ENCODE peak calls at places on chromosomes 5 and 9, in eight cellular contexts. E is fibroblast of mammary gland, R is AG04449, N is neural progenitor cell, J is MCF 10A, Q is RWPE1, P is WERI-Rb-1, M is cardiac muscle cell. W is an unnamed sample.

GRCh38 chr5:142906863-142907671 is 136.9 kb downstream of the ARHGAP26 start:
- DNase-seq in E (peak), R (no peak), N (no peak), J (no peak), Q (no peak), P (peak), M (peak), W (no peak)

GRCh38 chr5:79030663-79031480 is 38.6 kb downstream of the DMGDH start:
- DNase-seq in E (no peak), R (no peak), N (no peak), J (no peak), Q (no peak), P (no peak), M (no peak), W (no peak)

GRCh38 chr9:33885948-33886347 is 69.0 kb downstream of the UBE2R2 start:
- DNase-seq in E (no peak), R (no peak), N (no peak), J (no peak), Q (no peak), P (no peak), M (no peak), W (no peak)

GRCh38 chr5:178496219-178496618 is 94.0 kb downstream of the COL23A1 start:
- DNase-seq in E (no peak), R (no peak), N (no peak), J (no peak), Q (no peak), P (no peak), M (no peak), W (no peak)

GRCh38 chr9:107539427-107540154 is 50.0 kb upstream of the KLF4 start:
- DNase-seq in E (no peak), R (no peak), N (peak), J (no peak), Q (no peak), P (no peak), M (no peak), W (no peak)

GRCh38 chr9:129145841-129146292 is 32.2 kb downstream of the IER5L start:
- DNase-seq in E (peak), R (peak), N (peak), J (no peak), Q (no peak), P (no peak), M (peak), W (no peak)

GRCh38 chr9:136674786-136675349 is 12.2 kb downstream of the EGFL7 start:
- DNase-seq in E (no peak), R (no peak), N (no peak), J (no peak), Q (no peak), P (peak), M (peak), W (no peak)

GRCh38 chr5:93603191-93603590 is 20.2 kb downstream of the NR2F1 start:
- DNase-seq in E (no peak), R (no peak), N (peak), J (no peak), Q (no peak), P (no peak), M (no peak), W (no peak)

GRCh38 chr5:141051526-141051876 is 327 bp downstream of the PCDHB1 start:
- DNase-seq in E (no peak), R (no peak), N (no peak), J (no peak), Q (no peak), P (no peak), M (no peak), W (no peak)

GRCh38 chr9:4604678-4605095 is 57.4 kb upstream of the PLPP6 start:
- DNase-seq in E (peak), R (no peak), N (peak), J (peak), Q (peak), P (peak), M (peak), W (peak)

GRCh38 chr5:136182618-136183017 is 10.3 kb downstream of the SMIM32 start:
- DNase-seq in E (peak), R (no peak), N (no peak), J (no peak), Q (no peak), P (no peak), M (peak), W (no peak)

GRCh38 chr5:2751592-2752021 is at the start of gene IRX2:
- DNase-seq in E (peak), R (peak), N (peak), J (peak), Q (peak), P (peak), M (peak), W (peak)

GRCh38 chr9:79768199-79768598 is 196.4 kb downstream of the TLE4 start:
- DNase-seq in E (no peak), R (no peak), N (no peak), J (no peak), Q (no peak), P (peak), M (no peak), W (peak)

GRCh38 chr5:134142088-134142487 is 27.6 kb downstream of the TCF7 start:
- DNase-seq in E (no peak), R (no peak), N (no peak), J (no peak), Q (no peak), P (peak), M (no peak), W (no peak)

GRCh38 chr5:134139891-134140469 is 25.5 kb downstream of the TCF7 start:
- DNase-seq in E (no peak), R (no peak), N (no peak), J (no peak), Q (no peak), P (peak), M (no peak), W (no peak)

GRCh38 chr5:134142806-134143205 is 28.3 kb downstream of the TCF7 start:
- DNase-seq in E (no peak), R (no peak), N (no peak), J (no peak), Q (no peak), P (peak), M (no peak), W (no peak)

GRCh38 chr5:134140530-134141201 is 26.2 kb downstream of the TCF7 start:
- DNase-seq in E (peak), R (peak), N (peak), J (peak), Q (peak), P (peak), M (peak), W (no peak)

DNA sequence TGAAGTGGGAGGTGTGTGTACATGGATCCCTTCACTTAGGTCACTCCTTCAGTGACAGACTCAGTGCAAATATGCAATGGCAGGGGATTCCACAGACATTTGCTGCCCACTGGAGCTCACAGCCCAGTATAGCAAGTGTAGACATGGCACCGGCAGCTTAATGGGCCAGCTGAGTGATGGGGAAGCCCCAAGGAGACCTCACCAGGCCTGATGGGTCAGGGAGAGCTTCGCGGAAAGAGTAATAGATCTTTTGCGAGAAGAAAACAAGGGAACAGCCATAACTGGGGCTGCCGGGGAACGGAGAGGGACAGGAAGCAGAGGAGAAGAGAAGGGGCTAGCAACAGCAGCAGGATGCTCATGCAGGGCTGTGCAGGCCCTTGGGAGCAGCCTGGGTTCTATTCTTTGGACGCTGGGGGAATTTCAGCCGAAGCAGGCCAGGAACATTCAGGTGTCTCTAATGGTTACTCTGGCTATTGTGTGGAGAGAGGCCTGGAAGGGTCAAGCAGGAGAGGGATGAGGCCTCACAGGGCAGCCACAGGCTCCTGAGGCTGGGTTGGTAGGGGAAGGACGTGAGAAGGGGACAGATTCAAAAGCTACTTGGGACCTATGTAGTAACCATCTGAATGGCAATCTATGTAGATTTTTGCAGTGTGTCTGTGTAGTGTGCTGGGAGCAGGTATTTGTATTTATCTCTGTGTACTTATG is 27.0 kb downstream of the TCF7 start:
- DNase-seq in E (peak), R (no peak), N (no peak), J (no peak), Q (no peak), P (no peak), M (no peak), W (no peak)
- TF ChIP-seq CTCF in E (peak), R (peak), N (no peak), J (no peak), Q (no peak), P (peak), M (peak), W (peak)

DNA sequence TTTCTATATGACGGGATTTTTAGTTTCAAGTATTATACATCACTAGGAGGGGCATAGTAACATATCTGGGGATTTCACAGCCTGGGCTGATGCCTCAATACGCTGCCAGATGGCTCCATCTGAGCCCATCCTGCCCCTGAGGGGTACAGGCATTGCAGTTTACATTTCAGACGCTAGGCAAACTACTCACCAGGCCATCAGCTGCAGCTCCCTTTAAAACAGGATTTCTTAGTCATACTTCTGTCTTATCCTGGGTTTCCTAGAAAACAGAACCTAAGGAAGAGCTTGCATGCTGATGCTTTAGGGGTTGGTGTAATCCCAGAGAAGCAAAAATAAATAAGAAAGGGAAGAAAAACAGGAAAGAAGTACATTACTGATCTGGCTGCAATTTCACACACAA is 372.8 kb upstream of the PIK3R1 start:
- DNase-seq in E (peak), R (no peak), N (peak), J (peak), Q (peak), P (peak), M (peak), W (no peak)
- TF ChIP-seq CTCF in E (no peak), R (peak), N (peak), J (peak), Q (no peak), P (no peak), M (peak), W (peak)

GRCh38 chr9:110668528-110669167 is at the start of gene MUSK:
- DNase-seq in E (no peak), R (no peak), N (no peak), J (no peak), Q (no peak), P (no peak), M (no peak), W (no peak)
- TF ChIP-seq CTCF in E (no peak), R (no peak), N (no peak), J (no peak), Q (no peak), P (no peak), M (no peak), W (no peak)

GRCh38 chr9:11931109-11931508 is 762.1 kb upstream of the TYRP1 start:
- DNase-seq in E (peak), R (no peak), N (no peak), J (peak), Q (peak), P (no peak), M (peak), W (no peak)
- TF ChIP-seq CTCF in E (no peak), R (no peak), N (no peak), J (no peak), Q (no peak), P (no peak), M (no peak), W (no peak)

GRCh38 chr5:156375895-156376495 is 49.0 kb downstream of the SGCD start:
- DNase-seq in E (no peak), R (no peak), N (no peak), J (no peak), Q (no peak), P (no peak), M (no peak), W (no peak)
- TF ChIP-seq CTCF in E (no peak), R (no peak), N (no peak), J (no peak), Q (no peak), P (no peak), M (no peak), W (no peak)

DNA sequence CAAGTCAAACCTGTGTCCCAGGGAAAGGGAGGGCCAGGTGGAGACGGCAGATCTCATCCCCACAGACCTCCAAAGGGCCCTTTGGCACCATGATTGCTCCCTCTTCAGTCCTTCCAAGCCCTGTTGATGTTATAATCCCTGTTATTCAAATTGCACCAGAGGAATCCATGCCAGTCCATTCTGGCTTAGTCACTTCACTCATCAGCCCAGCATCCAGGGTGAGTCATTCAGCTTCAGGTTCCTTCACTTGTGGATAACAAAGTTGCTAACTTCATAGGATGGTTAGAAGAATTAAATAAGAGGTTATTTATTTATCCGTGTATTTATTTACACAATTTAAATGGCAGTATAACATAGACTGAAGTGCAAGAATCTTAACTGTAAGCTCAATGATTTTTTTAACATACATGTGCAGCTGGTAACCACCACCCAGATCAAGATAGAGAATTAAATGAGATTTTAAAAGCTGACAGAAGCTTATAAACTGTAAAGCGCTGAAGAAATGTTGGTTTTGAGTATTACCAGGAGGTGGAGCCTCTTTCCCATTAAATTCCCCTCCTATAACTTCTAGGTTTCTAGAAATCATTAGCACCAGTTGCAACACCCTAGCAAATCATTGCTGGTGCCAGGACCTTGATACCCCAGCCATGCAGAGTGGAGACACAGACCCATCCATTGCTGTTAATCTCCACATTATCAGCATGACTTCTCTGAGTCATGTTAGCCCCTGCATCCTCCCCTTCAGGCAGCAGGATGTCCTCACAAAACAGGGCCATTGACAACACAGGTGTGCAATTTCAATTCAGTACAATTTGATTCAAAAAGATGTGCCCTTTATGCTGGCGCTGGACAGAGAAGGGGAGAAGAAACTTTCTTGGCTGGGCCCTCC is 77.4 kb downstream of the SEC61B start:
- DNase-seq in E (peak), R (peak), N (peak), J (peak), Q (peak), P (no peak), M (peak), W (peak)
- TF ChIP-seq CTCF in E (peak), R (no peak), N (peak), J (peak), Q (no peak), P (peak), M (no peak), W (peak)

GRCh38 chr5:149227168-149227826 is 44.4 kb upstream of the AFAP1L1 start:
- DNase-seq in E (peak), R (no peak), N (no peak), J (peak), Q (peak), P (no peak), M (peak), W (no peak)

GRCh38 chr5:149224282-149224681 is 47.4 kb upstream of the AFAP1L1 start:
- DNase-seq in E (no peak), R (no peak), N (no peak), J (no peak), Q (no peak), P (no peak), M (no peak), W (no peak)

GRCh38 chr5:149228610-149229297 is 42.9 kb upstream of the AFAP1L1 start:
- DNase-seq in E (peak), R (peak), N (peak), J (peak), Q (peak), P (no peak), M (peak), W (peak)

GRCh38 chr5:149229298-149229937 is 42.2 kb upstream of the AFAP1L1 start:
- DNase-seq in E (no peak), R (no peak), N (no peak), J (no peak), Q (no peak), P (no peak), M (no peak), W (no peak)
- TF ChIP-seq CTCF in E (no peak), R (no peak), N (no peak), J (no peak), Q (no peak), P (no peak), M (no peak), W (no peak)

GRCh38 chr5:53917095-53917494 is 356.7 kb downstream of the NDUFS4 start:
- DNase-seq in E (peak), R (peak), N (no peak), J (no peak), Q (peak), P (no peak), M (peak), W (no peak)
- TF ChIP-seq CTCF in E (peak), R (peak), N (peak), J (no peak), Q (no peak), P (peak), M (no peak), W (peak)

GRCh38 chr5:54443264-54443663 is 12.2 kb upstream of the HSPB3 start:
- DNase-seq in E (peak), R (no peak), N (peak), J (peak), Q (peak), P (no peak), M (peak), W (peak)
- TF ChIP-seq CTCF in E (peak), R (peak), N (peak), J (peak), Q (peak), P (peak), M (peak), W (peak)

DNA sequence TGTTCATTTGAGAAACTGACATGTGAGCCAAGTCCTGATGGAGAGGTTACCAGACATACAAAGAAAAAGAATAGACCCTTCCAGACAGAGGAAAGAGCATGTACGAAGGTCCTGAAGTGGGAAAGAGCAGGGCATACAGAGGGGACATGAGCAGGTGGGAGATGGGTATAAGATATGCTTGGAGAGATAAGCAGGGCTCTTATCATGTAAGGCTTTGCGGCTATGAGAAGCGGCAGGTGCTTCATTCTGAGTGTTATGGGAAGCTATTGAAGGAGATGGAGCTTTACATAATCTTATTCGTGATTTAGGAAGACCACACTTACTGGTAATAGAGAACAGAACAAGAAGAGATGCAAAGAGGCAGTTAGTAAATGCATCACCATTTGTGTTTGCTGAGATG is 417.1 kb downstream of the EBF1 start:
- DNase-seq in E (no peak), R (no peak), N (no peak), J (no peak), Q (no peak), P (no peak), M (no peak), W (no peak)
- TF ChIP-seq CTCF in E (no peak), R (no peak), N (no peak), J (no peak), Q (no peak), P (no peak), M (no peak), W (no peak)